ENCODE peak calls at places on chromosomes 11 and 22, in eight cellular contexts. Y is uterus; W is NCI-H1417; A is Peyer's patch; R is effector CD4-positive, alpha-beta T cell; N is neuronal stem cell; Z is A172; P is BJ. M is an unnamed sample.

GRCh38 chr11:103773059-103773458 is 263.4 kb upstream of the DDI1 start:
- DNase-seq in Y (no peak), W (no peak), A (no peak), R (no peak), N (no peak), Z (no peak), P (peak), M (no peak)

GRCh38 chr11:7600205-7600775 is 73.0 kb downstream of the CYB5R2 start:
- DNase-seq in Y (no peak), W (no peak), A (no peak), R (no peak), N (no peak), Z (peak), P (no peak), M (no peak)

GRCh38 chr22:42317691-42318547 is 47.5 kb upstream of the TCF20 start:
- DNase-seq in Y (peak), W (peak), A (no peak), R (no peak), N (no peak), Z (no peak), P (no peak), M (no peak)

GRCh38 chr11:111429066-111429506 is 50.0 kb upstream of the POU2AF1 start:
- DNase-seq in Y (peak), W (no peak), A (peak), R (peak), N (peak), Z (peak), P (no peak), M (no peak)

GRCh38 chr22:37121887-37122591 is 12.5 kb upstream of the TMPRSS6 start:
- DNase-seq in Y (no peak), W (peak), A (peak), R (peak), N (no peak), Z (peak), P (peak), M (peak)

GRCh38 chr22:36191106-36191836 is 10.3 kb downstream of the APOL4 start:
- DNase-seq in Y (peak), W (no peak), A (no peak), R (no peak), N (no peak), Z (no peak), P (peak), M (no peak)

GRCh38 chr11:46160100-46160499 is 38.8 kb upstream of the PHF21A start:
- DNase-seq in Y (no peak), W (no peak), A (no peak), R (no peak), N (no peak), Z (no peak), P (no peak), M (no peak)

GRCh38 chr22:50059185-50059880 is 1.2 kb upstream of the TTLL8 start:
- DNase-seq in Y (no peak), W (no peak), A (no peak), R (no peak), N (peak), Z (no peak), P (peak), M (no peak)

GRCh38 chr11:40445391-40445790 is 1014.1 kb downstream of the LRRC4C start:
- DNase-seq in Y (no peak), W (no peak), A (no peak), R (no peak), N (no peak), Z (peak), P (no peak), M (no peak)

M was measured in activated T-helper 9 cell treated with anti-CD3 and anti-CD28 coated beads, Interleukin-2, amount 50 U/mL, for 16 hours.